ENCODE peak calls at places on chromosome 14, in five cellular contexts. H is NCI-H1694, U is anterior cingulate cortex, V is fibroblast of villous mesenchyme, B is endothelial cell. O is an unnamed sample.

GRCh38 chr14:99118046-99118721 is 153.8 kb downstream of the BCL11B start:
- DNase-seq in H (peak; percentile 84), B (no peak), V (no peak), U (no peak), O (no peak)

GRCh38 chr14:77872152-77872551 is 72.2 kb downstream of the ADCK1 start:
- DNase-seq in U (no peak), B (no peak), H (no peak), V (no peak), O (no peak)

GRCh38 chr14:106488293-106488692 is 961.9 kb downstream of the TMEM121 start:
- DNase-seq in U (no peak), V (no peak), B (no peak), H (no peak), O (no peak)

GRCh38 chr14:100619382-100620305 is 32.4 kb upstream of the BEGAIN start:
- DNase-seq in U (no peak), B (no peak), H (peak; percentile 57), V (no peak), O (no peak)

GRCh38 chr14:78904094-78904493 is 733.9 kb downstream of the NRXN3 start:
- DNase-seq in H (no peak), U (no peak), V (no peak), B (no peak), O (no peak)

GRCh38 chr14:30906752-30907658 is 32.6 kb downstream of the COCH start:
- DNase-seq in B (no peak), V (peak; percentile 20), U (no peak), H (peak; percentile 1), O (no peak)

GRCh38 chr14:105529506-105530445 is 3.4 kb downstream of the TMEM121 start:
- DNase-seq in H (no peak), U (no peak), V (no peak), B (no peak), O (no peak)

GRCh38 chr14:21668377-21668776 is 5.2 kb downstream of the OR4E1 start:
- DNase-seq in V (peak; percentile 79), H (no peak), B (no peak), U (no peak), O (no peak)

GRCh38 chr14:89435527-89436273 is 18.7 kb upstream of the FOXN3 start:
- DNase-seq in V (no peak), U (no peak), B (no peak), H (no peak), O (no peak)

GRCh38 chr14:52025310-52025709 is 36.0 kb downstream of the RTRAF start:
- DNase-seq in V (peak; percentile 97), H (no peak), U (no peak), B (no peak), O (no peak)

GRCh38 chr14:100417466-100417865 is 94.3 kb downstream of the SLC25A47 start:
- DNase-seq in B (peak; percentile 73), U (no peak), V (peak; percentile 91), H (peak; percentile 91), O (peak; percentile 72)

GRCh38 chr14:50668008-50668851 is at the start of gene SAV1:
- DNase-seq in U (peak; percentile 56), H (peak; percentile 74), B (peak; percentile 79), V (peak; percentile 85), O (peak; percentile 72)